ENCODE peak calls at places on chromosome 11, in four cellular contexts. E is BJ; T is anterior cingulate cortex; R is CD8-positive, alpha-beta memory T cell. V is an unnamed sample.

GRCh38 chr11:128470081-128470480 is 117.3 kb downstream of the ETS1 start:
- DNase-seq in E (no peak), T (no peak), R (peak; percentile 66), V (peak; percentile 50)

GRCh38 chr11:96426356-96427103 is 36.7 kb downstream of the JRKL start:
- DNase-seq in E (no peak), T (no peak), R (no peak), V (no peak)

GRCh38 chr11:75350743-75351540 is 519 bp downstream of the ARRB1 start:
- DNase-seq in E (no peak), T (no peak), R (peak; percentile 61), V (peak; percentile 25)

GRCh38 chr11:70680781-70681281 is 282.5 kb downstream of the CTTN start:
- DNase-seq in E (no peak), T (no peak), R (peak; percentile 30), V (no peak)

GRCh38 chr11:125412177-125412496 is 83.9 kb downstream of the FEZ1 start:
- DNase-seq in E (no peak), T (no peak), R (no peak), V (no peak)

GRCh38 chr11:96316869-96317268 is 26.1 kb downstream of the MAML2 start:
- DNase-seq in E (no peak), T (no peak), R (no peak), V (no peak)

GRCh38 chr11:26088391-26088790 is 243.5 kb upstream of the ANO3 start:
- DNase-seq in E (peak; percentile 59), T (no peak), R (no peak), V (no peak)

GRCh38 chr11:132822294-132822693 is 710.0 kb downstream of the OPCML start:
- DNase-seq in E (no peak), T (no peak), R (no peak), V (no peak)

GRCh38 chr11:122733301-122733686 is 77.8 kb downstream of the UBASH3B start:
- DNase-seq in E (no peak), T (no peak), R (no peak), V (no peak)